ENCODE peak calls at places on chromosome 5, in seven cellular contexts. W is endothelial cell of umbilical vein, V is K562, H is HCT116, Y is H1, Z is GM23338, G is GM12878. Q is an unnamed sample.

GRCh38 chr5:103703617-103704016 is 141.0 kb upstream of the NUDT12 start:
- DNase-seq in Z (no peak), V (no peak), H (no peak), W (no peak), G (no peak), Y (no peak), Q (no peak)

GRCh38 chr5:93305984-93306383 is 275.0 kb downstream of the NR2F1-AS1 start:
- DNase-seq in H (no peak), V (no peak), G (no peak), W (no peak), Z (peak), Y (no peak), Q (no peak)

GRCh38 chr5:5220896-5221295 is 80.8 kb downstream of the ADAMTS16 start:
- DNase-seq in W (no peak), G (no peak), H (no peak), Z (no peak), V (no peak), Y (no peak), Q (no peak)

GRCh38 chr5:33371660-33372059 is 69.1 kb upstream of the TARS1 start:
- DNase-seq in Z (no peak), H (no peak), G (no peak), V (no peak), W (no peak), Y (no peak), Q (no peak)

GRCh38 chr5:139251281-139251687 is 42.3 kb upstream of the MATR3 start:
- DNase-seq in V (peak), W (peak), Z (no peak), Y (no peak), G (peak), H (no peak), Q (no peak)

GRCh38 chr5:52786937-52787599 is 648 bp upstream of the ITGA1 start:
- DNase-seq in V (no peak), Y (no peak), W (peak), Z (peak), G (no peak), H (peak), Q (no peak)

GRCh38 chr5:131640043-131640856 is 5.2 kb upstream of the RAPGEF6 start:
- DNase-seq in Z (no peak), V (peak), G (no peak), H (no peak), Y (no peak), W (peak), Q (no peak)

GRCh38 chr5:161804263-161804662 is 43.7 kb upstream of the GABRA1 start:
- DNase-seq in W (no peak), G (no peak), Z (no peak), V (no peak), Y (no peak), H (no peak), Q (no peak)

GRCh38 chr5:32928761-32929160 is 217.6 kb downstream of the NPR3 start:
- DNase-seq in Y (no peak), G (no peak), Z (no peak), V (no peak), W (no peak), H (no peak), Q (no peak)

GRCh38 chr5:14395411-14395810 is 186.2 kb upstream of the OTULINL start:
- DNase-seq in W (no peak), G (no peak), V (no peak), H (no peak), Z (no peak), Y (no peak), Q (no peak)

GRCh38 chr5:122581629-122582028 is 193.3 kb upstream of the SNX2 start:
- DNase-seq in V (no peak), G (no peak), Y (no peak), Z (no peak), H (no peak), W (no peak), Q (no peak)

GRCh38 chr5:136613243-136613642 is 247.9 kb upstream of the TRPC7 start:
- DNase-seq in W (no peak), G (no peak), H (no peak), Z (no peak), Y (no peak), V (no peak), Q (no peak)

GRCh38 chr5:44774279-44774880 is 34.4 kb upstream of the MRPS30 start:
- DNase-seq in W (peak), H (peak), G (no peak), Y (no peak), V (peak), Z (peak), Q (peak)

GRCh38 chr5:58077966-58078365 is 381.9 kb downstream of the PLK2 start:
- DNase-seq in Z (no peak), H (no peak), Y (no peak), V (no peak), W (no peak), G (no peak), Q (no peak)

GRCh38 chr5:148739524-148739923 is 85.2 kb upstream of the HTR4 start:
- DNase-seq in V (no peak), H (no peak), W (peak), Z (no peak), Y (no peak), G (no peak), Q (no peak)

DNA sequence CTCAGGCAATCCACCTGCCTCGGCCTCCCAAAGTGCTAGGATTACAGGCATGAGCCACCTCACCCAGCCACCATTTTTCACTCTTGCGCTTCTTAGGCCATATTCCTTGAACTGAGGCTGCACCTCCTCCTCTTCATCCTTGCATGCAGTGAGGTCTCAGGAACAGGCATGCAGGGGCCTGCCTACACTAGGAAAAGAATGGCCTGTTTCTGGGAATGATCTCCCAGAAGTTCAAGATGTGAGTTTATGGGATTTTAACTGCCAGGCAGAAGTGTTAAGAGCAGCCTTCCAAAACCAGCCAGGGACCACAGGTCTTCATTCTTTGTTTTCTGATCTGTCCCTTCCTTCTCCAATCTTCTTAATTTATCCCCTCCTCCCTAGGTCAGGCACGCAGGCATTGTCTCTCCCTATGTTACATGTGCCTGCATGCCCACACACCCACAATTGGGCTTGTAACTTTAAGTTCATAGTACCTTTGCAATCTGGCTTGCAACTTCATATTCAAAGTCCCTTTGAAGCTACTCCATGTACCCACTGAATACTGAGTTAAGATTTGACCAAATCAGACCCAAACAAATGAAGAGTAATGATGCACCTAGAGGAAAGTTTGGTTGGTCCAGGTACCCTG is 10.5 kb upstream of the HSPA4 start:
- DNase-seq in G (no peak), Z (no peak), Y (no peak), V (no peak), W (no peak), H (no peak), Q (no peak)
- TF ChIP-seq POLR2AphosphoS5 in G (no peak), Z (no peak), Y (no peak), V (no peak), W (no peak), H (no peak), Q (no peak)

DNA sequence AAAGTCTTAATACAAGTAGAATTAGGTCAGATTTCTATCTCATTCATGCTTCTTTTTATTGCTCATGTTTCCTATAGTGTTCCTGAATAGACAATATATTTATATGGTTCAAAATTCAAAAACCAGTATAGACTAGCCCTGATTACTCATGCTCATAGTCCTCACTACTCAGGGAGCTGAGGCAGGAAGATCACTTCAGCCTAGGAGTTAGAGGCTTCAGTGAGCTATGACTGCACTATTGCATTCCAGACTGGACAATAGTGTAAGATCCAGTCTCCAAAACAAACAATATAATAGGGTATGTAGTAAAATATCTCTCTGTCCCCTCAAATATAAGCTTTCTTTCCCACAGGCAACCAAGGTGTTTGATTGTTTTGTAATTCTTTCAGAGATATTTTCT is 2.4 kb downstream of the ANKRD31 start:
- DNase-seq in G (no peak), Y (no peak), V (no peak), W (no peak), Z (no peak), H (no peak), Q (no peak)
- TF ChIP-seq EZH2 in G (no peak), Y (no peak), V (no peak), W (no peak), Z (no peak), H (no peak), Q (no peak)

GRCh38 chr5:142826741-142827492 is 56.7 kb downstream of the ARHGAP26 start:
- DNase-seq in Y (no peak), Z (no peak), V (no peak), G (no peak), W (peak), H (peak), Q (no peak)
- H3K27ac ChIP-seq in Y (no peak), Z (no peak), V (no peak), G (no peak), W (peak), H (peak), Q (no peak)

DNA sequence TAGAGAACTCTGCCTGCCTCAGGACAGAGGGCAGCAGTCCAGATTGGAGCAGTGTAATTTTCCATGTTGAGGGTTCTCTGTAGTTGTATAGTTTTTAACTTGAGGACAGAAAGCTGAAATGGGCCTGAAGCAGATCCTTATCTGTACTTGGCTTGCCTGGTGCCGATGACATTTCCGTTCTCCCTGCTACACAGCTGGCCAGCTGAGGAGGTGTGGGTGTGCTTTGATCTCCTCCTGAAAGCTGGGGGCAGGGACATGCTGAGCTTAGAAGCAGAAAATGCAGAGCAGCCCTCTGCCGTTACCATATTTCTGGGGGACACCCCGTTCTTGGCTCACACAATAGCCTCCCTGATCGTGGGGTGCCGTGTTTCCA is 10.4 kb downstream of the GLRX start:
- DNase-seq in Z (no peak), Y (no peak), H (no peak), W (no peak), V (no peak), G (no peak), Q (no peak)
- TF ChIP-seq POLR2AphosphoS5 in Z (no peak), Y (no peak), H (no peak), W (no peak), V (no peak), G (no peak), Q (no peak)

GRCh38 chr5:73120222-73121108 is at the start of gene TMEM171:
- DNase-seq in H (peak), G (no peak), Y (no peak), V (no peak), W (peak), Z (peak), Q (no peak)
- TF ChIP-seq EZH2 in H (no peak), G (no peak), Y (peak), V (no peak), W (no peak), Z (peak), Q (no peak)

GRCh38 chr5:56161927-56162326 is 71.2 kb downstream of the ANKRD55 start:
- DNase-seq in H (no peak), Z (no peak), G (no peak), W (no peak), Y (no peak), V (peak), Q (no peak)
- H3K27ac ChIP-seq in H (no peak), Z (no peak), G (no peak), W (no peak), Y (no peak), V (no peak), Q (no peak)

DNA sequence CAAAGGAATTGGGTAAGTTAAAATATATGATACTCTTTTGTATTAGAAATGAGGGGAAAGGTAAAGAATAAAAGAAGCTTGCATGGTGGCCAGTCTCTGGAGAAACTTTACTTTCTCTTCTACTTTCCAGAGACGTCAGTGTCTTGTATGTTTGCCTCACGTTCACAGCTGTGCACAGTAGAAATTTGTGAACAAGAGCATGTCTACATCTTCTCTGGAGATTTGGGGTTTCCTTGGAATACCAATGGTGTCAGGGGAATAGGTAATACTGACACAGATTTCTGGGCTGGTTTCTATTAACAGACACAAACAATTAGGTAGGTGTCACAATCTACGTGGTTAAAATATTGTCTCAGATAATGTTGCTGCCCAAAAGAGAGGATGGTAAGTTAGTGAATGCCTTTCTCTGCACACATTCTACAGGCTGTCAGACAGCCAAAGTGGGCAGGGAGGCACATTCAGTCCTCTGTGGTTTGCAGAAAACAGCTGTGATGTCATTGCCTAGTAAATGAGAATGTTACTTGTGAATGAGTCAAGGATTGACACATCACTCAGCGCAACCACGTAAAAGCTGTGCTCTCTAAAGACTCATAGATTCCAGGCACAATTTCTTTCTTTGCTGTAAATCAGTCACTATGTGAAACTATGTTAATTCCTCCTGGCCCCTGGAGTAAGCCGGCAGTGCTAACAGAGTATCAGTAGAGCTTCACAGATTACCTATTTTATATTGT is 397.1 kb downstream of the MAN2A1 start:
- DNase-seq in H (no peak), Z (no peak), W (no peak), V (no peak), Y (no peak), G (no peak), Q (no peak)
- TF ChIP-seq POLR2AphosphoS5 in H (no peak), Z (no peak), W (no peak), V (no peak), Y (no peak), G (no peak), Q (no peak)

DNA sequence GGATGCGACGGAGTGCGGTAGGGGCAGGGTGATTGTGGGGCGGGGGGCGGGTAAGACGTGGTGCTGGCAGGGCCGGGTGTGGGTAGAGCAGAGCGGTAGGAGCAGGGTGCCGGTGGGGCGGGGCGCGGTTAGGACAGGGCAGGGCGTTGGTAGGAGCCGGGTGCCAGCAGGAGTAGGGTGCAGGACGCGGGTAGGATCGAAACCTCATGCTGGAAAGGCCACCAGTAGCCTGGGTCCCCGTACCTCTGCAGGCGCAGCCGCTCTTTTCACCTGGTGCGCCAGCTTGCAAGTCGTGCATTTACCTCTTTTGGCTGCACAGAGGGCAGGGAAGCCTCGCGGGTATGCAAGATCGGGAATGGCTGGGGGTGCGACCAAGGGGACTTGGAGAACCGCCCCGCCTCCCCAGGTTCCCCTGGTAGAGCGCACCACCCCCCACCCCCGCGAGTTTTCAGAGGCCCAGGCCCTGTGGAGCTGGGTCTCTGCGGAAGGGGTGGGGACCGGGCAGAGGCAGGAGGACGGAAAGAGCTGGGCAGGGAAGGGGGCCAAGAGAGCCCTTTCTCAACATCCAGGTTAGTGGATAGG is 104.8 kb upstream of the SIMC1 start:
- DNase-seq in W (no peak), Y (no peak), Z (peak), H (no peak), G (no peak), V (no peak), Q (no peak)
- TF ChIP-seq EZH2 in W (no peak), Y (peak), Z (peak), H (no peak), G (no peak), V (no peak), Q (no peak)

DNA sequence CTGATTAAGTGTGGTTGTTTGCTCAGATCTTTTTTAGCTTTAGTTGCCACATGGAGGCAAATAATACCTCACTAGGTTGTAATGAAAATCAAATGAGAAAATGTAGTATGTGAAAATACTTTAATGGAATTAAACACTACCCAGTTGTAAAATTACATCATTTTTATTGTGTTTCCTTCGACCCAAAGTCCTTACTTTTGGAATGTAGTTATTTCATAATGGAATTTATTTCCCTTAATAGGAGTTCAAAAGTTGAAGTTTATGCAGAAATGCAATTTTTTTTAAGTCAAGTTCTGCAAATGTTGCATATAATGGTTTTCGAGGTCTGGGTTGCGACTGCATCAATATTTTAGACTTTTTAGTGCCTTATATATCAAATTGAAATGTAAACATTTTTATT is 31.0 kb downstream of the TNPO1 start:
- DNase-seq in Z (no peak), V (no peak), G (no peak), W (no peak), Y (no peak), H (no peak), Q (no peak)
- H3K27ac ChIP-seq in Z (no peak), V (no peak), G (no peak), W (peak), Y (no peak), H (no peak), Q (peak)

Q was measured in SK-N-MC.